ENCODE peak calls at places on chromosomes 13 and 19, in four cellular contexts. E, D, P and Q are unnamed samples.

GRCh38 chr13:73835138-73835721 is 299.0 kb downstream of the KLF12 start:
- DNase-seq in E (no peak), D (peak), P (no peak), Q (no peak)

GRCh38 chr13:43583331-43583730 is 203.4 kb downstream of the ENOX1 start:
- DNase-seq in E (no peak), D (no peak), P (no peak), Q (no peak)

GRCh38 chr19:36060430-36060829 is 5.7 kb downstream of the WDR62 start:
- DNase-seq in E (no peak), D (peak), P (no peak), Q (peak)

GRCh38 chr19:13629687-13630357 is 123.5 kb upstream of the CACNA1A start:
- DNase-seq in E (no peak), D (peak), P (no peak), Q (no peak)

GRCh38 chr13:50306096-50306495 is 290.9 kb downstream of the KCNRG start:
- DNase-seq in E (no peak), D (no peak), P (no peak), Q (no peak)

GRCh38 chr13:43129511-43130130 is 106.2 kb downstream of the DNAJC15 start:
- DNase-seq in E (no peak), D (peak), P (no peak), Q (no peak)

GRCh38 chr13:58852076-58852475 is 1220.5 kb downstream of the PCDH17 start:
- DNase-seq in E (no peak), D (peak), P (no peak), Q (no peak)

GRCh38 chr13:110334256-110334655 is 27.2 kb downstream of the COL4A2 start:
- DNase-seq in E (no peak), D (peak), P (no peak), Q (no peak)

GRCh38 chr13:50131998-50132936 is 117.0 kb downstream of the KCNRG start:
- DNase-seq in E (no peak), D (no peak), P (no peak), Q (no peak)

GRCh38 chr19:51166846-51167490 is 24.9 kb downstream of the SIGLEC7 start:
- DNase-seq in E (no peak), D (no peak), P (peak), Q (peak)

GRCh38 chr19:29293292-29293691 is 80.3 kb upstream of the UQCRFS1 start:
- DNase-seq in E (no peak), D (no peak), P (no peak), Q (no peak)

GRCh38 chr19:6260912-6261636 is 18.7 kb downstream of the MLLT1 start:
- DNase-seq in E (no peak), D (no peak), P (no peak), Q (no peak)

GRCh38 chr19:16860118-16860517 is 28.7 kb upstream of the F2RL3 start:
- DNase-seq in E (no peak), D (no peak), P (no peak), Q (no peak)

GRCh38 chr13:110425444-110425780 is 118.3 kb downstream of the COL4A2 start:
- DNase-seq in E (no peak), D (peak), P (no peak), Q (no peak)

GRCh38 chr19:40576181-40576584 is 490 bp upstream of the SHKBP1 start:
- DNase-seq in E (peak), D (no peak), P (no peak), Q (no peak)

GRCh38 chr13:76885203-76886004 is 801 bp downstream of the KCTD12 start:
- DNase-seq in E (peak), D (peak), P (peak), Q (peak)

GRCh38 chr19:48873476-48874308 is 1.5 kb downstream of the PPP1R15A start:
- DNase-seq in E (no peak), D (no peak), P (no peak), Q (no peak)

GRCh38 chr13:33935969-33936368 is 118.0 kb downstream of the RFC3 start:
- DNase-seq in E (no peak), D (no peak), P (no peak), Q (no peak)

GRCh38 chr13:27851049-27851448 is 58.8 kb downstream of the GSX1 start:
- DNase-seq in E (no peak), D (no peak), P (no peak), Q (no peak)

GRCh38 chr13:106100261-106100919 is 435.1 kb downstream of the EFNB2 start:
- DNase-seq in E (no peak), D (no peak), P (no peak), Q (peak)

GRCh38 chr19:54247106-54247930 is 4.7 kb upstream of the LILRA6 start:
- DNase-seq in E (no peak), D (no peak), P (no peak), Q (no peak)

GRCh38 chr13:27442071-27442647 is 8.2 kb downstream of the MTIF3 start:
- DNase-seq in E (no peak), D (no peak), P (peak), Q (peak)

GRCh38 chr19:33552928-33553279 is 31.3 kb upstream of the PEPD start:
- DNase-seq in E (no peak), D (no peak), P (no peak), Q (no peak)

GRCh38 chr13:91406619-91407018 is 8.2 kb downstream of the GPC5 start:
- DNase-seq in E (no peak), D (peak), P (no peak), Q (no peak)

GRCh38 chr13:37306778-37307544 is 201.5 kb upstream of the CSNK1A1L start:
- DNase-seq in E (no peak), D (peak), P (no peak), Q (no peak)

GRCh38 chr19:39502640-39503417 is 4.1 kb downstream of the DLL3 start:
- DNase-seq in E (peak), D (peak), P (peak), Q (peak)

GRCh38 chr13:21478881-21479808 is 20.0 kb upstream of the ZDHHC20 start:
- DNase-seq in E (peak), D (peak), P (no peak), Q (peak)

GRCh38 chr19:48403606-48404005 is 10.1 kb downstream of the GRIN2D start:
- DNase-seq in E (no peak), D (peak), P (peak), Q (peak)

GRCh38 chr13:28077231-28077630 is 23.1 kb downstream of the FLT3 start:
- DNase-seq in E (no peak), D (no peak), P (no peak), Q (no peak)

GRCh38 chr13:84962141-84962750 is 837.0 kb downstream of the SLITRK6 start:
- DNase-seq in E (no peak), D (no peak), P (no peak), Q (no peak)

GRCh38 chr19:1746401-1747284 is 6.7 kb upstream of the ONECUT3 start:
- DNase-seq in E (no peak), D (peak), P (no peak), Q (no peak)

GRCh38 chr13:98370806-98371553 is 193.9 kb upstream of the RNF113B start:
- DNase-seq in E (no peak), D (peak), P (no peak), Q (peak)